ENCODE peak calls at places on chromosome 1, in six cellular contexts. S is H1; F is CD4-positive, CD25-positive, alpha-beta regulatory T cell; N is left ventricle myocardium inferior; R is prostate gland; X is MM.1S. Q is an unnamed sample.

GRCh38 chr1:48493970-48494769 is 22.2 kb upstream of the SPATA6 start:
- DNase-seq in S (no peak), F (no peak), N (no peak), R (peak), X (no peak), Q (peak)

GRCh38 chr1:180228648-180229482 is 1.2 kb upstream of the LHX4 start:
- DNase-seq in S (no peak), F (peak), N (no peak), R (no peak), X (no peak), Q (no peak)

GRCh38 chr1:118204648-118205047 is 19.6 kb upstream of the SPAG17 start:
- DNase-seq in S (no peak), F (no peak), N (no peak), R (no peak), X (no peak), Q (no peak)

GRCh38 chr1:112247036-112247597 is 148.9 kb upstream of the CTTNBP2NL start:
- DNase-seq in S (no peak), F (no peak), N (no peak), R (no peak), X (no peak), Q (no peak)

GRCh38 chr1:32351859-32352745 is 10.2 kb downstream of the FAM229A start:
- DNase-seq in S (no peak), F (no peak), N (peak), R (no peak), X (no peak), Q (no peak)

GRCh38 chr1:85579619-85580018 is 942 bp upstream of the CCN1 start:
- DNase-seq in S (no peak), F (no peak), N (peak), R (no peak), X (no peak), Q (no peak)

GRCh38 chr1:214518387-214518786 is 33.0 kb downstream of the PTPN14 start:
- DNase-seq in S (no peak), F (no peak), N (no peak), R (no peak), X (no peak), Q (no peak)

GRCh38 chr1:168521391-168522000 is 22.3 kb downstream of the XCL2 start:
- DNase-seq in S (no peak), F (peak), N (no peak), R (no peak), X (peak), Q (peak)

GRCh38 chr1:185353124-185353523 is 36.1 kb upstream of the IVNS1ABP start:
- DNase-seq in S (no peak), F (no peak), N (no peak), R (no peak), X (no peak), Q (no peak)

GRCh38 chr1:206816390-206817287 is 44.3 kb upstream of the IL10 start:
- DNase-seq in S (no peak), F (peak), N (no peak), R (no peak), X (peak), Q (peak)

GRCh38 chr1:113675299-113675698 is 84.0 kb downstream of the PHTF1 start:
- DNase-seq in S (no peak), F (no peak), N (no peak), R (no peak), X (no peak), Q (no peak)

GRCh38 chr1:204405988-204406387 is 5.6 kb downstream of the PPP1R15B start:
- DNase-seq in S (no peak), F (no peak), N (no peak), R (peak), X (no peak), Q (no peak)

GRCh38 chr1:82269466-82269865 is 468.7 kb downstream of the ADGRL2 start:
- DNase-seq in S (peak), F (no peak), N (no peak), R (no peak), X (no peak), Q (no peak)

GRCh38 chr1:179278920-179279319 is 14.7 kb upstream of the SOAT1 start:
- DNase-seq in S (no peak), F (no peak), N (no peak), R (no peak), X (no peak), Q (no peak)

GRCh38 chr1:66925944-66926343 is 1.2 kb downstream of the MIER1 start:
- DNase-seq in S (no peak), F (no peak), N (no peak), R (no peak), X (peak), Q (no peak)

GRCh38 chr1:231949277-231950122 is 322.9 kb downstream of the DISC1 start:
- DNase-seq in S (peak), F (no peak), N (peak), R (no peak), X (no peak), Q (no peak)

GRCh38 chr1:107124705-107125104 is 16.1 kb upstream of the NTNG1 start:
- DNase-seq in S (no peak), F (no peak), N (no peak), R (no peak), X (no peak), Q (no peak)

GRCh38 chr1:225428879-225429455 is 1.1 kb upstream of the LBR start:
- DNase-seq in S (no peak), F (no peak), N (no peak), R (no peak), X (no peak), Q (peak)

GRCh38 chr1:88646852-88647645 is 37.0 kb upstream of the PKN2 start:
- DNase-seq in S (no peak), F (no peak), N (no peak), R (no peak), X (no peak), Q (no peak)

GRCh38 chr1:172431721-172432192 is 11.3 kb downstream of the C1orf105 start:
- DNase-seq in S (no peak), F (peak), N (no peak), R (peak), X (no peak), Q (no peak)

GRCh38 chr1:1616045-1616821 is 933 bp downstream of the MIB2 start:
- DNase-seq in S (no peak), F (no peak), N (no peak), R (peak), X (peak), Q (no peak)

GRCh38 chr1:66980745-66981367 is 56.1 kb downstream of the MIER1 start:
- DNase-seq in S (no peak), F (no peak), N (no peak), R (no peak), X (no peak), Q (no peak)

GRCh38 chr1:154626456-154627246 is 18.7 kb upstream of the ADAR start:
- DNase-seq in S (no peak), F (peak), N (no peak), R (no peak), X (peak), Q (no peak)

GRCh38 chr1:242219298-242219901 is 220.5 kb upstream of the MAP1LC3C start:
- DNase-seq in S (no peak), F (no peak), N (no peak), R (no peak), X (no peak), Q (no peak)

GRCh38 chr1:14113841-14114567 is 414.0 kb downstream of the PRDM2 start:
- DNase-seq in S (peak), F (no peak), N (peak), R (peak), X (peak), Q (peak)

GRCh38 chr1:2914702-2915101 is 106.6 kb upstream of the ACTRT2 start:
- DNase-seq in S (no peak), F (no peak), N (no peak), R (no peak), X (no peak), Q (no peak)
- H3K4me3 ChIP-seq in S (no peak), F (no peak), N (no peak), R (no peak), X (no peak), Q (no peak)

DNA sequence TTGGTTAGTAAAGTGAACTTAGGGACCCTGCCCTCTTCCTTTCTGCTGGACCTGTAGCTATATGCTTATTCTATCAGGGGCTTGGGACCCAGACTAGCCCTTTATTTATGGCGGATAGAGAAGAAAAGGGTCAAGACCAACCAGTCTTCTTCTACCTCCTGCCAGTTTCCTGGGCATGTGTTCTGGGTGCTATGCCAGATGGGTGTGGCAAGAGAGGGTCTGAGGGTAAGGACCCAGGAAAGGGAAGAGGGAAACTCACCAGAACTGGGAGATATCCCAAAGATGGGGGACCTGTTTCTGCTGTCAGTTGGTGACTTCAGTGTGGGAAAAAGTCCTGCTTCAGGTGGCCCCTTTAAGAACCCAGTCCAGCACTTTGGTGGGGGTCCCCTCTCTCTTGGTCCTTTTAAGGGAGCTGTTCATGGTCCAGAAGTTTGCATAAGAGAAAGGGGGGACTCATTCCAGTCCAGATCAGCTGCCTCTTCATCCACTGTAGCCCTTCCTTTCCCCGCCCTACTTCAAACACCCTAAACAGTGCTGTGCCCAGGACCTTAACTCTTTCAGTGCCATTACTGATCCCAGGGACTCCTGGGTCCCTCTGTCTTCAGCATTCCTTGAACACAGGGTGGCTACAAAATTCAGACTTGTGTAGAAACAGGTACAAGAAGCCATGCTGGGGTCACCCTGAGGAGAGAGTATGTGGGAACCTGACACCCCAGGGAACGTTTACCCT is 18.4 kb downstream of the SSR2 start:
- DNase-seq in S (no peak), F (no peak), N (no peak), R (no peak), X (no peak), Q (no peak)
- H3K4me3 ChIP-seq in S (no peak), F (no peak), N (no peak), R (no peak), X (no peak), Q (no peak)

DNA sequence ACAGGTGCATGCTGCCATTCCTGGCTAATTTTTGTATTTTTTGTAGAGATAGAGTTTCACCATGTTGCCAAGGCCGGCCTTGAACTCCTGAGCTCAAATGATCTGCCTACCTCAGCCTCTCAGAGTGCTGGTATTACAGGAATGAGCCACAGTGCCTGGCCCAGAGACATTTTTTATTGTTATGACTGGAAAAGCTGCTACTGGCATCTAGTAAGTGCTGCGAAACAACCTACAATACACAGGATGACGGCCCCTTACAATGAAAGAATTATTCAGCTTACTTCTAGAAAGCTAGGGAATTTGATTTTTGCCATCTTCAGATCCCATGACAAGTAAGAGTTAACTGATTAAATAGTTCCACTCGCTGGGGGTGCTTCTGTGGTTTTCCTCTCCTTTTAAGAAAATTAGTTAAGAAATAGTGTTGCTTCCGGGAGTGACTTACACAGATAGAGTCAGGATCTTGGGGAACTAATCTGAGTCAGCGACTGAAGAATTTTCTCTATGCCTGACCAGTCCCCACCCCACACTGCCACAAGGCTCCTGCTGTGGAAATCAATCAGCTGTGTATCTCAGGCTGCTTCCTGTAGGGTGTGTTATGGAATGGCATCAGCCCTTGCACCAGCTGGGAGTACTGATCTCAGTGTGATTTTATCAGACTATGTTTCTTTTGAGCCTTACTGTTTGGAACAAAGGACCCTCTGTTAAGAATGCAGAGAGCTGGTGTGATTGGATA is 93.0 kb upstream of the BMP8A start:
- DNase-seq in S (no peak), F (peak), N (peak), R (no peak), X (peak), Q (peak)
- H3K4me3 ChIP-seq in S (no peak), F (peak), N (no peak), R (no peak), X (peak), Q (peak)

GRCh38 chr1:30425046-30425445 is 298.3 kb downstream of the MATN1 start:
- DNase-seq in S (no peak), F (no peak), N (no peak), R (no peak), X (no peak), Q (no peak)

GRCh38 chr1:30420519-30421050 is 302.8 kb downstream of the MATN1 start:
- DNase-seq in S (no peak), F (no peak), N (no peak), R (peak), X (no peak), Q (no peak)

GRCh38 chr1:30423570-30423969 is 299.8 kb downstream of the MATN1 start:
- DNase-seq in S (no peak), F (no peak), N (no peak), R (no peak), X (no peak), Q (no peak)

GRCh38 chr1:30419831-30420230 is 303.6 kb downstream of the MATN1 start:
- DNase-seq in S (no peak), F (no peak), N (no peak), R (no peak), X (no peak), Q (no peak)

GRCh38 chr1:30422251-30422650 is 301.1 kb downstream of the MATN1 start:
- DNase-seq in S (no peak), F (no peak), N (no peak), R (no peak), X (no peak), Q (no peak)
- H3K4me3 ChIP-seq in S (no peak), F (no peak), N (no peak), R (no peak), X (no peak), Q (no peak)

DNA sequence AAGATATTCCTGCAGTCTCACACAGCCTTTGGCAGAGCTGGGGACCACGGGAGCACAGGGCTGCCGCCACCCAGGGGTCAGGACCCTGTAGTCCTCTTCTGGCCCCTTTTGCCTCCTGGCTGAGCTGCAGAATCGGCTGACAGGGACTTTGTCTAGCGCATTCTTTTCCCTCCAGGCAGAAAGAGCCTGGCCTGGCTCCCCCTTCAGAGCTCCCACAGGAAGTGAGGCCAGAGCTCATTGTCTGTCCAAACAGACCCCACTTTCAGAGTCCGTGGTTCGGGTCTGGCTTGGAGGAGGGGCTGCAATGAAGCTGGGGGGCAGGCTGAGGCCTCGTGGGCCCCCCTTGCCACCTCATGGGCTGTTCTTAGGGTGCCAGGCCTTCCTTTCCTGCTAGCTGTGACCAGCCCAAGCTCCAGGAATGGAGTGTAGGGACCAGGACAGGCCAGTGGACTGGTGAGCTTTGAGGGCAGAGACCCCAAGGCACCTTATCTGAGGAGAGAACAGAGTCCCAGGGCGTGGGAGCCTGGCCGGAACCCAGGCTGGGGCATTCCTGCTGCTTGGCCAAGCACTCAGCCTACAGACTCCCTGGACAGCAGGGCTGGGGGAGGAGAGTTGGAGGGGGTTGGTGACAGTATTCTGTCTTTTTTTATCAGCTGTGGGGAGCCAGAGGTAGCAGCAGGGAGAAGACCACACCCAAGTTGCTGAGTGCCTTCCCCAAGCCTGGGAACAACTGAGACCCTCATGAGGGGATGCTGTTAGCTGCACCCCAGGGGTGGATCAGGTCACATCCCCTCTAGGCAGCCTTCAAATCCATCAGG is 4.7 kb downstream of the CELSR2 start:
- DNase-seq in S (no peak), F (no peak), N (no peak), R (no peak), X (no peak), Q (no peak)
- H3K4me3 ChIP-seq in S (no peak), F (no peak), N (peak), R (no peak), X (no peak), Q (no peak)

GRCh38 chr1:116912846-116913245 is 3.1 kb downstream of the PTGFRN start:
- DNase-seq in S (no peak), F (no peak), N (no peak), R (no peak), X (no peak), Q (no peak)

GRCh38 chr1:116913941-116914340 is 4.2 kb downstream of the PTGFRN start:
- DNase-seq in S (no peak), F (no peak), N (no peak), R (no peak), X (no peak), Q (no peak)

GRCh38 chr1:116910379-116911165 is 856 bp downstream of the PTGFRN start:
- DNase-seq in S (no peak), F (peak), N (peak), R (peak), X (no peak), Q (no peak)

GRCh38 chr1:116911166-116911553 is 1.4 kb downstream of the PTGFRN start:
- DNase-seq in S (no peak), F (no peak), N (no peak), R (no peak), X (no peak), Q (no peak)

DNA sequence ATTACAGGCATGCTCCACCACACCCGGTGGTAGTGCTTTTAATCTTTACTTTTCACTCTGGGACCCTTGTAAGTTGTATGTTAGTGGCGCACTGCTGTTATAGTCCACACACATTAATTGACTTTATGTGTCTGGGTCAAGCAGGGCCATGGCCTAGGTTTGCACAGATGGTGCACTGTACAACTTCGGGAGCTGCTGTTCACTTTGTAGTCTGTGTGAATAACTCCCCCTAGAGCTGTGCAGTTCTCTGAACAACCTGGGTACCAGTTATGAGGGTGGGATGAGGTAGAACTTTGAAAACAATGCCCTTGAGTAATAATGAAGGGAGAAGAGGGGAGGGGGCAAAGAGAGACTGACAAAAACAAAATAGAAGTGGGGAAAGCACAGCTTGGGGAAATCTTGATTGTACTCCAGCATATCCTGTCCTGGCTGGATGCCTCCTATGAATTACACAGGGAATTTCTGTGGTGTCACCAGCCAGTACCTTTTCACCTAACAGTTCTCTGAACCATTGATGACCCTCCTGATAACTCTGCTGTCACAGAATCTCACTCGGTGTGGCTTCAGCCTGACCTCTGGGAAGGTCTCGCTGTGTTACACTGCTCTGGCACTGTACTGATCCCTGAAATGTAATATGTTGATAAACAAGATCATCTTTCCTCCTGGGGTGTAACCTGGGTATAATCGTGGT is 2.2 kb downstream of the PTGFRN start:
- DNase-seq in S (no peak), F (no peak), N (no peak), R (no peak), X (no peak), Q (no peak)
- H3K4me3 ChIP-seq in S (no peak), F (no peak), N (peak), R (no peak), X (no peak), Q (no peak)